ENCODE peak calls at places on chromosomes 3 and 15, in seven cellular contexts. U is dorsolateral prefrontal cortex, R is NCI-H524 treated with DMSO at 0.1 percent for 48 hours, T is ovary, I is kidney glomerular epithelial cell, J is activated B cell treated with CpG ODN at 0.5 μM for 24 hours, M is mesothelial cell of epicardium. W is an unnamed sample.

GRCh38 chr15:74657846-74658245 is 38.0 kb downstream of the EDC3 start:
- DNase-seq in R (no peak), T (no peak), J (no peak), M (no peak), U (no peak), I (no peak), W (no peak)

GRCh38 chr3:128307029-128307633 is 153.8 kb downstream of the EEFSEC start:
- DNase-seq in R (peak; percentile 2), M (peak; percentile 34), J (no peak), I (no peak), T (no peak), U (no peak), W (no peak)

GRCh38 chr3:81521855-81522254 is 239.6 kb downstream of the GBE1 start:
- DNase-seq in T (no peak), I (peak; percentile 14), J (no peak), M (no peak), R (no peak), U (no peak), W (no peak)

GRCh38 chr3:9583792-9584191 is 30.2 kb upstream of the LHFPL4 start:
- DNase-seq in U (no peak), J (no peak), I (no peak), T (no peak), M (no peak), R (no peak), W (no peak)

GRCh38 chr3:108180214-108180613 is 42.0 kb downstream of the IFT57 start:
- DNase-seq in T (no peak), M (no peak), I (peak; percentile 4), J (no peak), R (no peak), U (no peak), W (no peak)

GRCh38 chr3:52186729-52187128 is 11.2 kb upstream of the ALAS1 start:
- DNase-seq in I (no peak), M (no peak), R (no peak), T (no peak), U (no peak), J (no peak), W (no peak)

GRCh38 chr3:170809021-170809974 is 60.7 kb downstream of the RPL22L1 start:
- DNase-seq in R (peak; percentile 77), I (peak; percentile 82), T (no peak), J (no peak), U (no peak), M (no peak), W (no peak)

GRCh38 chr3:170488802-170489201 is 70.1 kb downstream of the CLDN11 start:
- DNase-seq in I (no peak), U (no peak), R (no peak), T (no peak), M (no peak), J (no peak), W (no peak)

GRCh38 chr15:80951941-80952340 is 37.7 kb downstream of the MESD start:
- DNase-seq in R (no peak), U (no peak), T (no peak), M (no peak), J (no peak), I (no peak), W (no peak)

GRCh38 chr3:192215-192929 is 4.2 kb upstream of the CHL1 start:
- DNase-seq in J (no peak), T (peak; percentile 28), U (no peak), I (no peak), R (no peak), M (no peak), W (no peak)

GRCh38 chr3:11835028-11835639 is 11.6 kb downstream of the TAMM41 start:
- DNase-seq in R (no peak), J (no peak), T (no peak), M (no peak), I (no peak), U (no peak), W (no peak)

GRCh38 chr3:139718415-139718814 is 40.6 kb upstream of the NMNAT3 start:
- DNase-seq in R (peak; percentile 100), M (no peak), I (peak; percentile 35), U (no peak), T (peak; percentile 53), J (no peak), W (peak; percentile 37)